ENCODE peak calls at places on chromosomes 5 and 9, in six cellular contexts. H is Peyer's patch, D is kidney, W is IMR-90, K is GM06990, S is lung. J is an unnamed sample.
A peak's percentile ranks its signal among the peaks of the same experiment; 100 is the strongest.

GRCh38 chr5:103211858-103212500 is 46.6 kb upstream of the MACIR start:
- DNase-seq in H (no peak), S (no peak), K (no peak), W (no peak), D (no peak), J (no peak)

GRCh38 chr5:127206320-127207113 is 84.1 kb upstream of the MEGF10 start:
- DNase-seq in H (no peak), S (no peak), D (no peak), W (peak; percentile 77), K (no peak), J (no peak)

GRCh38 chr9:3436629-3437028 is 89.2 kb downstream of the RFX3 start:
- DNase-seq in W (peak; percentile 58), K (no peak), S (no peak), H (no peak), D (no peak), J (no peak)

GRCh38 chr9:18849910-18850677 is 182.9 kb downstream of the SAXO1 start:
- DNase-seq in H (no peak), S (no peak), W (no peak), D (no peak), K (no peak), J (no peak)

GRCh38 chr9:121637441-121638222 is 13.8 kb upstream of the DAB2IP start:
- DNase-seq in S (no peak), H (no peak), D (no peak), K (no peak), W (peak; percentile 50), J (no peak)

GRCh38 chr5:110088676-110089436 is 399.1 kb downstream of the MAN2A1 start:
- DNase-seq in K (no peak), S (no peak), D (no peak), H (no peak), W (no peak), J (no peak)

GRCh38 chr9:83935276-83935890 is 14.2 kb upstream of the KIF27 start:
- DNase-seq in K (no peak), D (no peak), W (peak; percentile 82), S (no peak), H (no peak), J (no peak)

GRCh38 chr9:21854594-21854993 is 52.2 kb downstream of the MTAP start:
- DNase-seq in S (peak; percentile 73), W (peak; percentile 78), K (no peak), D (peak; percentile 70), H (peak; percentile 67), J (no peak)

GRCh38 chr9:105757496-105758251 is 63.3 kb downstream of the TMEM38B start:
- DNase-seq in H (no peak), W (no peak), D (no peak), S (no peak), K (no peak), J (no peak)

GRCh38 chr9:134764870-134765269 is 115.7 kb upstream of the FCN2 start:
- DNase-seq in D (no peak), K (no peak), H (no peak), S (peak; percentile 42), W (no peak), J (no peak)

GRCh38 chr5:23208959-23209431 is 298.4 kb upstream of the PRDM9 start:
- DNase-seq in W (peak; percentile 23), S (no peak), D (no peak), K (no peak), H (no peak), J (peak; percentile 23)

GRCh38 chr5:61401726-61402125 is 69.7 kb downstream of the ZSWIM6 start:
- DNase-seq in K (no peak), S (no peak), H (no peak), D (no peak), W (peak; percentile 69), J (no peak)

GRCh38 chr9:120730661-120731514 is 16.6 kb upstream of the MEGF9 start:
- DNase-seq in S (peak; percentile 90), D (peak; percentile 78), K (no peak), H (no peak), W (peak; percentile 96), J (peak; percentile 58)

GRCh38 chr5:118778951-118779350 is 209.4 kb downstream of the DTWD2 start:
- DNase-seq in W (no peak), H (no peak), K (no peak), D (no peak), S (no peak), J (no peak)

GRCh38 chr5:102547161-102547560 is 48.4 kb upstream of the SLCO6A1 start:
- DNase-seq in H (no peak), W (no peak), K (no peak), D (no peak), S (no peak), J (no peak)

GRCh38 chr5:5793560-5793959 is 371.1 kb downstream of the ICE1 start:
- DNase-seq in S (no peak), D (no peak), W (no peak), H (no peak), K (no peak), J (no peak)

GRCh38 chr5:103487253-103487652 is 75.3 kb downstream of the NUDT12 start:
- DNase-seq in H (no peak), D (no peak), S (no peak), W (peak; percentile 12), K (no peak), J (peak; percentile 15)

GRCh38 chr9:111955048-111955447 is 58.4 kb downstream of the UGCG start:
- DNase-seq in H (no peak), K (no peak), W (no peak), D (no peak), S (no peak), J (no peak)

GRCh38 chr9:69197687-69198086 is 23.6 kb downstream of the TJP2 start:
- DNase-seq in S (no peak), H (no peak), D (no peak), K (no peak), W (no peak), J (no peak)

GRCh38 chr5:16737620-16738364 is 121.0 kb upstream of the RETREG1 start:
- DNase-seq in S (no peak), H (peak; percentile 67), W (no peak), K (no peak), D (no peak), J (no peak)

GRCh38 chr5:80654054-80654390 is 430 bp upstream of the MSH3 start:
- DNase-seq in S (no peak), D (no peak), K (peak; percentile 76), H (peak; percentile 83), W (no peak), J (no peak)

GRCh38 chr5:172078726-172079345 is 72.4 kb upstream of the FBXW11 start:
- DNase-seq in S (peak; percentile 38), K (no peak), D (no peak), W (no peak), H (no peak), J (no peak)

GRCh38 chr5:669111-669841 is 23.9 kb downstream of the TPPP start:
- DNase-seq in H (no peak), S (no peak), W (no peak), K (no peak), D (peak; percentile 74), J (no peak)

GRCh38 chr5:32027093-32027716 is 146.9 kb downstream of the GOLPH3 start:
- DNase-seq in K (no peak), D (no peak), W (no peak), H (no peak), S (no peak), J (no peak)

GRCh38 chr5:57871496-57871895 is 388.9 kb upstream of the ACTBL2 start:
- DNase-seq in K (no peak), S (no peak), H (no peak), W (no peak), D (no peak), J (no peak)

GRCh38 chr5:64188776-64189175 is 23.1 kb downstream of the RNF180 start:
- DNase-seq in K (no peak), D (no peak), S (no peak), H (no peak), W (no peak), J (no peak)

GRCh38 chr5:14665110-14665822 is 748 bp downstream of the OTULIN start:
- DNase-seq in W (no peak), D (no peak), S (no peak), K (peak; percentile 52), H (peak; percentile 68), J (peak; percentile 25)
- TF ChIP-seq CTCF in W (no peak), D (peak; percentile 4), S (no peak), K (peak; percentile 25), H (no peak), J (no peak)

DNA sequence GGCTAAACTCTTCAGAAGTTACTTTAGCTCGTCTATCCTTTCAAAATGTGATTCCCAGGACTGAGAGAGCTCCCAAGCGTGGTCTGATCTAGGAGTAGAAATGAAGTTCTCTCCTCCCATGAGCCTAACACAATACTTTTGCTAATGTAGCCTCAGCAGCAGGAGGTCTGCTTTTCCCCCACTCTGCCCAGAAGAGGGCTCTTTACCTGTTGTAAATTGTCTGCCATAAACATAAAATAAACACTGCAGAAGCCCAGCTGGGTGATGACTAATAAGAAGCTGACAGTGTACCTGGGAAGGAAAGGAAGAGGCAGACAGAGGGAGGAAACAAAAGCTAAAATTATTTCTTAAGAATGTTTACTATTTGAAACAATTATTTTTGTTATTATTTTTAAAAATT is 15.4 kb downstream of the SLC36A3 start:
- DNase-seq in H (no peak), D (no peak), K (no peak), W (no peak), S (no peak), J (no peak)
- TF ChIP-seq CTCF in H (no peak), D (no peak), K (peak; percentile 47), W (no peak), S (no peak), J (no peak)

DNA sequence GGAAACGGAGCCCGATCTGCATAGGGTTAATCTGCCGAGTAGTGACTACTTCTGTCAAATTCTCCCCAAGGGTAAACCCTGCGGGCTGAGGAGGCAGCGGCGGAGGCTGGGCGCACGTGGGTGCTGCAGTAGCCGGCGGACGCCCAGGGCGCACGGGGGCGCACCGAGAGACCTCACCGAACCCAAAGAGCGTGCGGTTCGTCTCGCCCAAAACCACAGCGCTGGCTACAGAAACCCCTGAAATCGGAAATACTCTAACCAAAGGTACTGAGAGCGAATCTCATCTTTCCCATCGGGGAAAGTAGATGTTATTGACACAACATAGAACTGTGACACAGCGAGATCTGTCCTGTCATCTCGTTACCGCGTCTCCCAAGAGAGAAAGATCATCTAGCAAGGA is 56.0 kb upstream of the SHC3 start:
- DNase-seq in K (peak; percentile 67), D (no peak), S (peak; percentile 47), H (no peak), W (peak; percentile 13), J (peak; percentile 36)
- TF ChIP-seq CTCF in K (peak; percentile 46), D (no peak), S (no peak), H (no peak), W (peak; percentile 15), J (no peak)

GRCh38 chr9:80699551-80699998 is 989.8 kb downstream of the TLE1 start:
- DNase-seq in K (no peak), S (no peak), H (no peak), D (no peak), W (peak; percentile 81), J (no peak)

GRCh38 chr9:80701061-80701460 is 988.3 kb downstream of the TLE1 start:
- DNase-seq in S (no peak), H (no peak), D (no peak), K (no peak), W (peak; percentile 8), J (no peak)

GRCh38 chr9:80692751-80693150 is 996.6 kb downstream of the TLE1 start:
- DNase-seq in K (no peak), H (no peak), D (no peak), S (no peak), W (no peak), J (no peak)

DNA sequence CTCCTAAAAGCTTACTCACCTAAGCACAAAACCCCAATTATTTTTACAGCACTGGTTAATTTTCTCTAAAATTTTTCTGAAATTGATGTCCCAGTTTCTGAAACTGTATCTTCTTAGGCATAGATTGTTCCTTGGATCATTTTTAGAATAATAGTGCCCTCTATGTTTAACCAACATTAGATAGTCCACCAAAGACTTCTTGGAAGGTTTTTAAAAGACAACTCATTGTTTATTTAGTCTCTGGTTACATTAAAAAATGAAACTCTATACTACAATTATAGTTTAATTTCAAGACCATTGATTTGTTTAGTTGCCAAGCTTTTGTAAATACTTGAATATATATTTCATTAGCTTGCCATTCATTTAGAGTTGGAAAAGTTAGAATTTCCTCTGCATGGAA is 990.6 kb downstream of the TLE1 start:
- DNase-seq in K (no peak), D (no peak), W (peak; percentile 18), H (no peak), S (no peak), J (no peak)
- TF ChIP-seq CTCF in K (no peak), D (no peak), W (peak; percentile 5), H (no peak), S (no peak), J (no peak)